ENCODE peak calls at places on chromosomes 16 and 17, in eight cellular contexts. J is ascending aorta; M is neural progenitor cell; X is MM.1S; B is CD8-positive, alpha-beta T cell; I is OCI-LY7; O is stomach; F is thyroid gland. E is an unnamed sample.

GRCh38 chr16:1105888-1106620 is 10.0 kb upstream of the C1QTNF8 start:
- DNase-seq in I (peak; percentile 44), X (no peak), J (peak; percentile 78), O (peak; percentile 73), F (peak; percentile 83), M (peak; percentile 91), B (peak; percentile 52), E (peak; percentile 90)

GRCh38 chr17:32929288-32929574 is 1.3 kb downstream of the TMEM98 start:
- DNase-seq in F (no peak), I (no peak), J (no peak), O (no peak), M (peak; percentile 72), B (no peak), X (no peak), E (peak; percentile 43)

GRCh38 chr16:53219795-53220194 is 165.0 kb downstream of the CHD9 start:
- DNase-seq in B (no peak), J (no peak), M (no peak), X (no peak), I (no peak), O (no peak), F (no peak), E (peak; percentile 49)

GRCh38 chr17:58089111-58089510 is 5.9 kb downstream of the DYNLL2 start:
- DNase-seq in F (no peak), J (no peak), B (no peak), X (no peak), M (no peak), I (no peak), O (no peak), E (no peak)

GRCh38 chr17:40921026-40921425 is 16.4 kb downstream of the KRT23 start:
- DNase-seq in I (no peak), B (no peak), X (no peak), J (no peak), M (no peak), F (no peak), O (no peak), E (no peak)

GRCh38 chr16:78576941-78577340 is 477.5 kb downstream of the WWOX start:
- DNase-seq in J (no peak), X (no peak), B (no peak), M (no peak), I (no peak), O (no peak), F (no peak), E (no peak)

GRCh38 chr17:79353548-79353947 is 257.3 kb downstream of the RBFOX3 start:
- DNase-seq in O (no peak), B (no peak), F (peak; percentile 29), J (no peak), X (no peak), I (no peak), M (no peak), E (no peak)

GRCh38 chr17:48012151-48012520 is 25.5 kb downstream of the COPZ2 start:
- DNase-seq in I (peak; percentile 89), F (peak; percentile 39), M (peak; percentile 94), O (peak; percentile 62), X (peak; percentile 85), J (no peak), B (peak; percentile 67), E (peak; percentile 37)

GRCh38 chr17:39573447-39574298 is 34.0 kb downstream of the NEUROD2 start:
- DNase-seq in B (no peak), O (peak; percentile 67), J (peak; percentile 73), I (no peak), M (peak; percentile 82), X (no peak), F (peak; percentile 66), E (peak; percentile 81)

GRCh38 chr16:67541391-67542263 is 13.0 kb downstream of the RIPOR1 start:
- DNase-seq in F (peak; percentile 54), B (no peak), M (no peak), I (no peak), O (no peak), J (no peak), X (no peak), E (no peak)

GRCh38 chr16:87618216-87618615 is 15.9 kb downstream of the JPH3 start:
- DNase-seq in X (no peak), M (no peak), I (no peak), F (no peak), B (no peak), O (no peak), J (no peak), E (no peak)

GRCh38 chr17:42475121-42475520 is 16.4 kb downstream of the ATP6V0A1 start:
- DNase-seq in M (no peak), I (no peak), F (no peak), O (no peak), X (peak; percentile 29), B (no peak), J (no peak), E (no peak)

GRCh38 chr17:231191-231965 is 49.9 kb upstream of the DOC2B start:
- DNase-seq in O (no peak), J (peak; percentile 47), M (no peak), X (no peak), I (peak; percentile 72), F (no peak), B (no peak), E (no peak)

GRCh38 chr17:43438626-43439529 is 40.1 kb downstream of the ARL4D start:
- DNase-seq in O (no peak), J (no peak), I (no peak), X (no peak), B (no peak), M (peak; percentile 43), F (peak; percentile 71), E (no peak)

GRCh38 chr17:48734328-48735056 is 5.9 kb upstream of the HOXB13 start:
- DNase-seq in M (no peak), I (no peak), B (no peak), X (no peak), J (no peak), F (no peak), O (no peak), E (no peak)

DNA sequence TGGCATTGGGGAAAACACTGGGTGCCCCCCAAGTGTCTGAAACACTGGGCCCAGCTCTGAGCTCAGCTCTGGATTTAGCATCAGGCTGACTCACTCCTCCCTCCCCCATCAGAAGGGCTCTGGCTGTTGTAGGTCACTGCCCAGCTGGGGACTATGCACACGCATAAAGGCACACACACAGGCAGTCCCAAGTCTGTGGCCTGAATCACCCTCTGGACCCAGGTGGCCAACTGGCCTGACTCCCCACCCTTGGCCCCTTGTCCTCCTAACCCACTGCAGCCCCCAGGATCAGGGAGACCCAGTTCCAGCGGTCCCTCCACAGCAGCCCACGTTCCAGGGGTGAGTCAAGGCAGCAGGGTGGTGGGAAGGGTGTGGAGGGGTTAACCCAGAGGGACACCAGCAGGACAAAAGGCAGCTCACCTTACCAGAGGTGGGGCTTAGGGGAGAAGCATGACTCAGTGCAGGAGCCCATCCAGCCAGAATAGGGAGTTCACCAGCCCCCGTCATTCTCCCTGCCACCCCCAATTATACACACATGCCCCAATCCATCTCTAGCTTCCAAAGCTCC is 47.0 kb downstream of the MYO18A start:
- DNase-seq in O (no peak), J (peak; percentile 90), B (no peak), F (no peak), X (no peak), I (no peak), M (no peak), E (peak; percentile 29)
- H3K4me1 ChIP-seq in O (peaks cover 34% of the 10 kb centered on the region), J (peaks cover 14% of the 10 kb centered on the region), B (peaks cover 7% of the 10 kb centered on the region), F (peaks cover 9% of the 10 kb centered on the region), X (peaks cover 11% of the 10 kb centered on the region), I (peaks cover 12% of the 10 kb centered on the region), M (peaks cover 26% of the 10 kb centered on the region), E (peaks cover 49% of the 10 kb centered on the region)

DNA sequence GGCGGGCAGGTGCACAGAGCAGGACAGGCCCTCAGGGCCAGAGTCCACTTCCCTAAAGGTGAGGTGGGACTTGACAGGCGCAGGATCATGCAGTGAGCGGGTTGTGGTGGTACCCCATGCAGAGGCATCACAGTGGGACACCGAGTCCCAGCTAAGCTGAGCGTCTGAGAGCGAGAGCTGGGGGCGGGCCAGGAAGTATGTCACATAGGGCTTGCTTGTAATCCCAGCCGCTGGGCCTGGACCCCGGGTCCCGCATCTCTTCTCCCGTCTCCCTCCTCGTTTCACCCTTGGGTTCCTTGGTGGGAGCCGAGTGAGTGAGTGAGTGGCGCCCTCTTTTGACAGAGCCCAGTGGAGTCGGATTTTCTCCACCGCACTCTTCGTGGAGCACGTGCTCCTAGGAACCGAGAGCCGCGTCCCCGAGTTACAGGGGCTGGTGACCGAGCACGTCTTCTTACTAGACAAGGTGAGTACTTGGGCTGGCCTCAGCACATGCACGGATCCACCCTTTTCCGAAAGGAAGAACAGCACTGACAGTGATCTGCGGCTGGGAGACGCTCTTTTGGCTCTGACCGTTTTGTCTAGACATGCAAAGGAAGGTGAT is 50.8 kb upstream of the ENDOV start:
- DNase-seq in O (no peak), M (peak; percentile 63), F (no peak), B (no peak), X (no peak), J (no peak), I (peak; percentile 34), E (peak; percentile 33)
- TF ChIP-seq CTCF in O (no peak), M (peak; percentile 63), F (peak; percentile 23), B (no peak), X (peak; percentile 24), J (no peak), I (peak; percentile 79), E (peak; percentile 31)

GRCh38 chr17:50547736-50548083 is 736 bp downstream of the SPATA20 start:
- DNase-seq in I (no peak), B (no peak), J (no peak), O (peak; percentile 49), M (no peak), F (no peak), X (no peak), E (no peak)

GRCh38 chr17:50545306-50545705 is 1.7 kb upstream of the SPATA20 start:
- DNase-seq in X (no peak), B (no peak), O (no peak), I (no peak), J (no peak), M (no peak), F (no peak), E (no peak)

GRCh38 chr17:50548831-50549230 is 1.9 kb downstream of the SPATA20 start:
- DNase-seq in I (no peak), B (no peak), O (no peak), F (no peak), M (no peak), X (no peak), J (no peak), E (no peak)

GRCh38 chr17:50547035-50547735 is at the start of gene SPATA20:
- DNase-seq in B (peak; percentile 82), J (peak; percentile 97), O (peak; percentile 95), X (peak; percentile 90), F (peak; percentile 96), I (peak; percentile 86), M (peak; percentile 95), E (peak; percentile 95)

DNA sequence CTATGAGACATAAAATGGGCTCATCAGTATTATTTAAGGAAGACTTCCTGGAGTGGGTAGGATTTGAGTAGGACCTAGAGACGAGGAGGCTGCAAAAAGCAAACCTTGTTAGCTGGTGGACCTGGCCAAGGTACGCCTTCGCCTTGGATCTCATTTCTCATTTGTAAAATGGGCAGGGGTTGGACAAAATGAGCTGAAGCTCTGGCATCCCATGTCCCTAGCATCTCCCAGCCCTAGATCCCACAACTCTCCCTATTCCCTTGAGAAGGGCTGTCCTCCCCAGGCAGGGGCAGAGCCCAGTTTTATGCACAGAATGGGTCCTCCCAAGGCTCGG is 306 bp upstream of the SPATA20 start:
- DNase-seq in I (no peak), J (no peak), O (no peak), B (no peak), F (no peak), X (no peak), M (no peak), E (no peak)
- H3K4me3 ChIP-seq in I (peak overlapping the region; percentile 41), J (peak overlapping the region; percentile 76), O (peak overlapping the region; percentile 64), B (peak overlapping the region; percentile 65), F (no peak overlapping the region), X (no peak overlapping the region), M (no peak overlapping the region), E (no peak overlapping the region)

DNA sequence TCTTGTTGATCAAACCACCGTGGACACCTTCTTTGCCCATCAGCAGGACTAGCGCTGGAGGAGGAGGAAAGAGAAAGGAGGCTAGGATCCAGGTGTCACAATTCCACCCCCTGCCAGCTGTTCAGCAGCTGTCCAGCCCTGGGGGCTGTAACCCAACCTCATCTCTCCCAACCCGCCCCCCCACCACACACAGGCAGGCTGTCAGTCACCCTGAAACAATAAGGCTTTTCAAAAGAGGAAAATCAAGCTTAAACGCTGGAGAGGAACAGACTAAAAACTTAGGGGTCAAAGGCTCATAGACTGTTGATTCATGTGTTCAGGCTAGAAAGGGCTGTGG is 2.4 kb downstream of the PFN1 start:
- DNase-seq in F (no peak), X (no peak), M (no peak), I (no peak), B (no peak), J (no peak), O (no peak), E (no peak)
- H3K4me1 ChIP-seq in F (peaks cover 40% of the 10 kb centered on the region), X (peaks cover 41% of the 10 kb centered on the region), M (peaks cover 16% of the 10 kb centered on the region), I (peaks cover 66% of the 10 kb centered on the region), B (peaks cover 65% of the 10 kb centered on the region), J (peaks cover 18% of the 10 kb centered on the region), O (peaks cover 79% of the 10 kb centered on the region), E (peaks cover 20% of the 10 kb centered on the region)

E was measured in cardiac muscle cell.